ENCODE peak calls at places on chromosomes 4 and X, in four cellular contexts. D, V, F and A are unnamed samples.

GRCh38 chrX:136065044-136065671 is 79.9 kb downstream of the SLC9A6 start:
- DNase-seq in F (no peak), D (peak; percentile 70), V (peak; percentile 39), A (no peak)

GRCh38 chr4:148052448-148052847 is 320.6 kb downstream of the ARHGAP10 start:
- DNase-seq in D (no peak), V (no peak), F (no peak), A (no peak)

GRCh38 chrX:136866337-136867095 is 14.0 kb downstream of the RBMX start:
- DNase-seq in V (no peak), D (no peak), F (no peak), A (no peak)

GRCh38 chrX:101220881-101221280 is 1.3 kb downstream of the DRP2 start:
- DNase-seq in F (no peak), V (no peak), D (no peak), A (no peak)

GRCh38 chr4:168380290-168380689 is 61.7 kb upstream of the DDX60 start:
- DNase-seq in V (no peak), F (no peak), D (no peak), A (no peak)

GRCh38 chrX:3550160-3550765 is 163.2 kb downstream of the PRKX start:
- DNase-seq in F (peak; percentile 17), D (no peak), V (no peak), A (no peak)

GRCh38 chr4:152523731-152524130 is 12.2 kb downstream of the FBXW7 start:
- DNase-seq in F (no peak), V (no peak), D (no peak), A (no peak)

GRCh38 chr4:111960241-111960667 is 185.0 kb upstream of the FAM241A start:
- DNase-seq in V (no peak), D (no peak), F (no peak), A (no peak)

GRCh38 chr4:38752393-38752961 is 30.3 kb downstream of the TLR10 start:
- DNase-seq in D (no peak), V (no peak), F (no peak), A (no peak)

GRCh38 chr4:106266201-106266600 is 49.8 kb downstream of the TBCK start:
- DNase-seq in D (no peak), V (no peak), F (peak; percentile 61), A (no peak)

GRCh38 chr4:112219826-112220366 is 11.7 kb upstream of the AP1AR start:
- DNase-seq in V (no peak), F (no peak), D (no peak), A (no peak)

GRCh38 chr4:81164623-81165416 is 50.2 kb downstream of the PRKG2 start:
- DNase-seq in V (no peak), D (no peak), F (peak; percentile 42), A (no peak)

GRCh38 chrX:41302293-41302868 is 31.6 kb upstream of the DDX3X start:
- DNase-seq in V (no peak), F (no peak), D (no peak), A (no peak)

GRCh38 chrX:15619053-15619772 is 18.5 kb upstream of the ACE2 start:
- DNase-seq in D (no peak), F (peak; percentile 78), V (no peak), A (no peak)

GRCh38 chrX:41695464-41695863 is 6.7 kb downstream of the GPR34 start:
- DNase-seq in V (no peak), D (no peak), F (no peak), A (no peak)

GRCh38 chr4:40546972-40547371 is 82.7 kb downstream of the RBM47 start:
- DNase-seq in D (no peak), V (no peak), F (no peak), A (no peak)

GRCh38 chrX:11968470-11968869 is 169.8 kb upstream of the FRMPD4 start:
- DNase-seq in V (no peak), F (peak; percentile 20), D (no peak), A (no peak)

GRCh38 chr4:53558061-53558801 is 33.1 kb downstream of the LNX1 start:
- DNase-seq in D (no peak), V (no peak), F (no peak), A (no peak)

GRCh38 chrX:13151806-13152510 is 107.5 kb upstream of the FAM9C start:
- DNase-seq in V (no peak), F (peak; percentile 43), D (no peak), A (no peak)

GRCh38 chr4:17082186-17082585 is 183.7 kb upstream of the LDB2 start:
- DNase-seq in D (no peak), V (no peak), F (no peak), A (no peak)

GRCh38 chrX:119659522-119659921 is 33.4 kb downstream of the SEPTIN6 start:
- DNase-seq in F (no peak), V (no peak), D (no peak), A (no peak)

GRCh38 chr4:119785963-119786362 is 157.4 kb upstream of the PDE5A start:
- DNase-seq in F (peak; percentile 37), V (no peak), D (no peak), A (no peak)

GRCh38 chr4:89537281-89537680 is 229.7 kb upstream of the GPRIN3 start:
- DNase-seq in F (no peak), V (no peak), D (no peak), A (no peak)

GRCh38 chr4:159224412-159224811 is 121.5 kb downstream of the RAPGEF2 start:
- DNase-seq in F (no peak), V (no peak), D (no peak), A (no peak)

GRCh38 chr4:159232465-159233106 is 129.7 kb downstream of the RAPGEF2 start:
- DNase-seq in V (no peak), F (no peak), D (no peak), A (no peak)

GRCh38 chr4:159227378-159227777 is 124.5 kb downstream of the RAPGEF2 start:
- DNase-seq in F (no peak), D (no peak), V (no peak), A (no peak)

GRCh38 chr4:159229164-159229563 is 126.3 kb downstream of the RAPGEF2 start:
- DNase-seq in D (no peak), V (no peak), F (peak; percentile 68), A (no peak)

DNA sequence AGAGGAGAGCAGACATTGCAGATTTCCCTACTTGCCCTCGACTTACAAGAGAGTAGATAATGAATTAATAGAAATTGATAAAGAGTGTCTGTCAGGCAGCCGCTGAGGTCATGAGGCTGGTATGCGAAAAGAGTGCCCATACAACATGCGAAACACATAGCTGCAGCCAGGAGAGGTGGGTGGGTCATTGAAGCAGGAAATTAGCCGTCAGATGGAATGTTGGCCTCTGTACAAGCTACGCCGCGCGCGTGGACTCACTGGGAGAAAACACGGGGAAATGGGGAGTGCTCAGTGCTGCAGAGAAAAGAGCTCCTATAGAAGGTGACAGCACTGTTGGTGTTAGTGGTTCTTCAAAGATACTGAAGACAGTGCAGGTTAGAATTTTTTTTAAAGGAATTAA is 125.1 kb downstream of the RAPGEF2 start:
- DNase-seq in V (peak; percentile 58), F (peak; percentile 80), D (peak; percentile 79), A (no peak)
- H3K4me3 ChIP-seq in V (peak overlapping the region; percentile 16), F (peak overlapping the region; percentile 1), D (peak overlapping the region; percentile 43), A (no peak overlapping the region)

GRCh38 chr4:124642846-124643245 is 69.7 kb downstream of the ANKRD50 start:
- DNase-seq in F (no peak), D (no peak), V (no peak), A (no peak)
- H3K4me3 ChIP-seq in F (no peak overlapping the region), D (no peak overlapping the region), V (no peak overlapping the region), A (no peak overlapping the region)

DNA sequence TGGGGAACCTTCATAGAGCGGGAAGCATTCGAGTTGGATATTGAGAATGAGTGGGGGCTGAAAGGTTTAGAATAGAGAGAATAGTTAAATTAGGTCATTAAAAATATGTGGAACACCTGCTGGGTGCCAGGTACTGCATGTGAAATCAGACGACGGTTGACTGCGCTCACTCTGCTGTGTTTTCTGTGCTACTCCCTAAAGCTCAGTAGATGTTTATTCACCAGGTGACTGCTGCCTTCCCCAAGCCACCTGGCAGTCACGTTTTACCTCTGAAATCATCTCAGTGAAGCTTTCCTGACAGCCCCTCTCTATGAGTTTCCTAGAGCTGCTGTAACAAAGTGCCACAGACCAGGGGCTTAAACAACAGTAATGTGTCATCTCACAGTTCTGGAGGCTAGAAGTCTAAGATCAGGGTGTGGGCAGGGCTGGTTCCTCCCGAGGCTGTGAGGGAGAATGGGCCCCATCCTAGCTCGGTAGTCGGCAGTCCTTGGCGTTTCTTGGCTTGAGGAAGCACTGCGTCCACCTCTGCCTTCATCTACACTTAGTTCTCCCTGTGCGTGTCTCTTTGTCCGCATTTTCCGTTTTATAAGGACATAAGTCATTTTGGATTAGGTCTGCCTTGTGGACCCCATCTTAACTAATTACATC is 25.3 kb downstream of the ADD1 start:
- DNase-seq in F (no peak), V (no peak), D (no peak), A (no peak)
- H3K4me3 ChIP-seq in F (no peak overlapping the region), V (peak overlapping the region; percentile 20), D (peak overlapping the region; percentile 34), A (no peak overlapping the region)

GRCh38 chr4:1288786-1289185 is 905 bp upstream of the MAEA start:
- DNase-seq in F (no peak), D (no peak), V (no peak), A (no peak)
- H3K4me3 ChIP-seq in F (peak overlapping the region; percentile 50), D (peak overlapping the region; percentile 85), V (peak overlapping the region; percentile 98), A (peak overlapping the region; percentile 86)

GRCh38 chr4:21948347-21949072 is at the start of gene KCNIP4:
- DNase-seq in D (no peak), F (peak; percentile 63), V (peak; percentile 18), A (no peak)
- H3K4me3 ChIP-seq in D (no peak within 1 kb of the TSS), F (peak within 1 kb of the TSS; percentile 24), V (peak within 1 kb of the TSS; percentile 61), A (no peak within 1 kb of the TSS)

GRCh38 chrX:18026171-18026570 is 165.1 kb upstream of the RAI2 start:
- DNase-seq in D (no peak), F (no peak), V (no peak), A (no peak)
- H3K4me3 ChIP-seq in D (no peak overlapping the region), F (no peak overlapping the region), V (no peak overlapping the region), A (no peak overlapping the region)

DNA sequence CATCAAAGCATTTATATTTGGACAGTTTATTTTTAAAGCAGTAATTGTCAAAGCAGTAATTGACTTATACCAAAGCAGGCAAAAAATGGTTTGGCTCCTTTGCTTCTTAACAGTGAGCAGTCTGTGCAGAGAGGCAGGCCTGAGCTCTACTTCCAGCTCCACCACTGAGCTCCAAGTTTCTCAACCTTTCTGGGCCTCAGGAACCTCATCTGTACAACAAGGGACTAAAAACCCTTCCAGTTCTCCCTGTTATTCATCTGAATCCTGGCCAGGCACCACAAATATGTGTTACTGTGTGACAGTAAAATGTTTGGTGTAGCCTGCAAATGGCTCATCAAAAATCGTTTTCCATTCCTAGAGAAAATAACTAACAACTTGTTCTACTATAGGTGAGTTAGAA is 88.7 kb upstream of the TTC29 start:
- DNase-seq in V (no peak), F (no peak), D (no peak), A (no peak)
- H3K4me3 ChIP-seq in V (no peak overlapping the region), F (no peak overlapping the region), D (no peak overlapping the region), A (no peak overlapping the region)